ENCODE peak calls at places on chromosomes 4 and X, in four cellular contexts. Q is SK-N-SH, V is suprapubic skin, C is transverse colon. L is an unnamed sample.

GRCh38 chrX:70769659-70770232 is 138.8 kb downstream of the TEX11 start:
- DNase-seq in Q (peak; percentile 8), V (no peak), C (no peak), L (no peak)

GRCh38 chr4:74397748-74398426 is 32.9 kb downstream of the EREG start:
- DNase-seq in Q (no peak), V (no peak), C (no peak), L (no peak)

GRCh38 chrX:15929231-15929630 is 74.6 kb upstream of the AP1S2 start:
- DNase-seq in Q (no peak), V (no peak), C (no peak), L (no peak)

GRCh38 chr4:53573696-53574095 is 17.6 kb downstream of the LNX1 start:
- DNase-seq in Q (no peak), V (no peak), C (no peak), L (no peak)

GRCh38 chr4:118865091-118865708 is 23.5 kb upstream of the SYNPO2 start:
- DNase-seq in Q (peak; percentile 62), V (no peak), C (peak; percentile 20), L (no peak)

GRCh38 chr4:145773581-145774234 is 93.8 kb downstream of the C4orf51 start:
- DNase-seq in Q (no peak), V (no peak), C (peak; percentile 15), L (peak; percentile 90)

GRCh38 chrX:80388206-80388605 is 32.0 kb upstream of the TENT5D start:
- DNase-seq in Q (no peak), V (no peak), C (no peak), L (no peak)

GRCh38 chr4:47913858-47914218 is 545 bp downstream of the NFXL1 start:
- DNase-seq in Q (no peak), V (peak; percentile 79), C (peak; percentile 50), L (peak; percentile 69)

GRCh38 chr4:179307297-179308136 is 1865.3 kb upstream of the AGA start:
- DNase-seq in Q (peak; percentile 34), V (no peak), C (peak; percentile 16), L (no peak)

GRCh38 chr4:48967101-48967500 is 19.0 kb upstream of the CWH43 start:
- DNase-seq in Q (no peak), V (no peak), C (no peak), L (no peak)

GRCh38 chr4:33395731-33396485 is 2675.7 kb downstream of the PCDH7 start:
- DNase-seq in Q (no peak), V (no peak), C (no peak), L (no peak)

GRCh38 chr4:110533940-110534339 is 58.0 kb downstream of the ENPEP start:
- DNase-seq in Q (no peak), V (no peak), C (no peak), L (no peak)

GRCh38 chrX:155056877-155057792 is 13.8 kb downstream of the CMC4 start:
- DNase-seq in Q (peak; percentile 69), V (no peak), C (peak; percentile 73), L (peak; percentile 81)

GRCh38 chrX:72526534-72527508 is 45.8 kb downstream of the HDAC8 start:
- DNase-seq in Q (no peak), V (no peak), C (no peak), L (no peak)

GRCh38 chrX:107669885-107670628 is 41.7 kb downstream of the PRPS1 start:
- DNase-seq in Q (no peak), V (no peak), C (no peak), L (no peak)

GRCh38 chr4:2041234-2042130 is 17.6 kb upstream of the NAT8L start:
- DNase-seq in Q (peak; percentile 98), V (peak; percentile 86), C (peak; percentile 86), L (peak; percentile 82)

GRCh38 chr4:89303177-89303576 is 4.4 kb downstream of the GPRIN3 start:
- DNase-seq in Q (no peak), V (no peak), C (peak; percentile 52), L (no peak)

DNA sequence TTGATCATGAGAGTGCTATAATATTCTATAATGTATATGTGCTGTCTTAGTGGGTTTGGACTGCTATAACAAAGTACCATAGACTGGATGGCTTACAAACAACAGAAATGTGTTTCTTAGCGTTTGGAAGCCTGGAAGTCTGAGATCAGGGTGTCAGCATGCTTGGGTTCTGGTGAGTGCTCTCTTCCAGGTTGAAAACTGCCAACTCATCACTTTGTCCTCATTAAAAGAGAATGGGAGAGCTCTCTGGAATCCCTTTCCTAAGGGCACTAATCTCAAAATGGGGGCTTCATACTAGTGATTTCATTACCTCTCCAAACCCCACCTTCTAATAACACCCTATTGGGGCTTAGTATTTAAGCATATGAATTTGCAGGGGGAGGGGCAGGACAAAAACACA is 33.5 kb upstream of the KCNIP4 start:
- DNase-seq in Q (no peak), V (no peak), C (no peak), L (no peak)
- TF ChIP-seq EP300 in Q (no peak), V (no peak), C (no peak), L (no peak)

GRCh38 chrX:97622111-97622510 is 738.4 kb downstream of the RPA4 start:
- DNase-seq in Q (no peak), V (no peak), C (no peak), L (no peak)

GRCh38 chrX:97616883-97617510 is 733.3 kb downstream of the RPA4 start:
- DNase-seq in Q (no peak), V (no peak), C (no peak), L (no peak)
- TF ChIP-seq POLR2AphosphoS5 in Q (no peak), V (no peak), C (no peak), L (no peak)

DNA sequence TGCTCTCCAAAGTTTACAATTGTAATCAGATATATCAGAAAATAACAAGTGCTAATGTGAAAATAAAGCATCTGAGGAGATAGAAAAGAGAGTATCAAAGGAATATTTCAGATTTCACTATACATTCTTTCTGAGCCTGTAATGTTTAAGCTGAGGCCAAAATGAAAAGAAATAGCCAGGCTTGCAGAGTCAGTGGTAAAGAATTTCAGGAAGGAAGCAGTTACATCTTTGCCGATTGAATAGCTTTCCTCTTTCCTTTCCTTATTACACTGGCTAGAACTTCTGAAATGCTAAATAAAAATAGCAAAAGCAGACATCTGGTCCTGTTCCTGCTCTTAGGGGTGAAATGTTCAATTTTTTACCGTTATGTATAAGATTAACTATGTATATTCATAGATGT is 1441.6 kb upstream of the PCDH7 start:
- DNase-seq in Q (no peak), V (no peak), C (no peak), L (no peak)
- H3K9me3 ChIP-seq in Q (no peaks in the 10 kb centered on the region), V (no peaks in the 10 kb centered on the region), C (no peaks in the 10 kb centered on the region), L (no peaks in the 10 kb centered on the region)

GRCh38 chrX:149570668-149571067 is 16.6 kb downstream of the MAGEA9B start:
- DNase-seq in Q (no peak), V (no peak), C (no peak), L (no peak)

GRCh38 chrX:149567621-149568417 is 18.1 kb upstream of the HSFX3 start:
- DNase-seq in Q (no peak), V (no peak), C (no peak), L (no peak)

GRCh38 chrX:149571770-149572169 is 15.5 kb downstream of the MAGEA9B start:
- DNase-seq in Q (no peak), V (no peak), C (peak; percentile 18), L (no peak)

GRCh38 chrX:149568701-149569296 is 18.5 kb downstream of the MAGEA9B start:
- DNase-seq in Q (no peak), V (no peak), C (no peak), L (no peak)

GRCh38 chrX:149569770-149570169 is 17.5 kb downstream of the MAGEA9B start:
- DNase-seq in Q (no peak), V (no peak), C (no peak), L (no peak)
- TF ChIP-seq EP300 in Q (no peak), V (no peak), C (no peak), L (no peak)

GRCh38 chr4:23930750-23931488 is 41.1 kb upstream of the PPARGC1A start:
- DNase-seq in Q (peak; percentile 42), V (peak; percentile 90), C (peak; percentile 34), L (peak; percentile 64)
- TF ChIP-seq POLR2AphosphoS5 in Q (no peak), V (no peak), C (no peak), L (no peak)

GRCh38 chrX:151982217-151982616 is 7.7 kb upstream of the GABRE start:
- DNase-seq in Q (no peak), V (no peak), C (no peak), L (no peak)

GRCh38 chrX:151983186-151983585 is 8.7 kb upstream of the GABRE start:
- DNase-seq in Q (no peak), V (no peak), C (no peak), L (no peak)

GRCh38 chrX:151977923-151978322 is 3.4 kb upstream of the GABRE start:
- DNase-seq in Q (no peak), V (no peak), C (no peak), L (no peak)

GRCh38 chrX:151984328-151984727 is 9.9 kb upstream of the GABRE start:
- DNase-seq in Q (no peak), V (no peak), C (no peak), L (no peak)

GRCh38 chrX:151981129-151981528 is 6.7 kb upstream of the GABRE start:
- DNase-seq in Q (no peak), V (no peak), C (no peak), L (no peak)
- H3K9me3 ChIP-seq in Q (no peaks in the 10 kb centered on the region), V (no peaks in the 10 kb centered on the region), C (no peaks in the 10 kb centered on the region), L (no peaks in the 10 kb centered on the region)

DNA sequence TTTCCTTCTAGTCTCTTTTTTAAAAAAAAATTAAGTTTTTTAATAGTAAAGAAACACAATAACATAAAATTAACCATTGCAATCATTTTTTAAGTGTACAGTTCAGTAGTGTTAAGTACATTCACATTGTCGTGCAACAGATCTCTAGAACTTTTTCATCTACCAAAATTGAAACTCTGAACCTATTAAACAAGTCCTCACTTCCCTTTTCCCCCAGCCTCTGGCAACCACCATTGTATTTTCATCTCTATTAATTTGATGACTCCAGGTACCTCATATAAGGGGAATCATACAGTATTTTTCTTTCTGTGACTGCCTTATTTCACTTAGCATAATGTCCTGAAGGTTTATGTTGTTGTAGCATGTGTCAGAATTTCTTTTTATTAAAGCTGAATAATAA is 31.8 kb downstream of the MSL3 start:
- DNase-seq in Q (no peak), V (no peak), C (no peak), L (no peak)
- TF ChIP-seq EP300 in Q (no peak), V (no peak), C (no peak), L (no peak)

GRCh38 chr4:168831919-168832745 is 177.9 kb downstream of the CBR4 start:
- DNase-seq in Q (peak; percentile 86), V (peak; percentile 93), C (peak; percentile 85), L (peak; percentile 96)

GRCh38 chr4:168832746-168833575 is 177.1 kb downstream of the CBR4 start:
- DNase-seq in Q (peak; percentile 84), V (peak; percentile 83), C (peak; percentile 19), L (peak; percentile 81)

GRCh38 chr4:168836482-168836881 is 173.6 kb downstream of the CBR4 start:
- DNase-seq in Q (no peak), V (no peak), C (no peak), L (no peak)

GRCh38 chr4:168837922-168838321 is 172.1 kb downstream of the CBR4 start:
- DNase-seq in Q (no peak), V (no peak), C (no peak), L (no peak)

DNA sequence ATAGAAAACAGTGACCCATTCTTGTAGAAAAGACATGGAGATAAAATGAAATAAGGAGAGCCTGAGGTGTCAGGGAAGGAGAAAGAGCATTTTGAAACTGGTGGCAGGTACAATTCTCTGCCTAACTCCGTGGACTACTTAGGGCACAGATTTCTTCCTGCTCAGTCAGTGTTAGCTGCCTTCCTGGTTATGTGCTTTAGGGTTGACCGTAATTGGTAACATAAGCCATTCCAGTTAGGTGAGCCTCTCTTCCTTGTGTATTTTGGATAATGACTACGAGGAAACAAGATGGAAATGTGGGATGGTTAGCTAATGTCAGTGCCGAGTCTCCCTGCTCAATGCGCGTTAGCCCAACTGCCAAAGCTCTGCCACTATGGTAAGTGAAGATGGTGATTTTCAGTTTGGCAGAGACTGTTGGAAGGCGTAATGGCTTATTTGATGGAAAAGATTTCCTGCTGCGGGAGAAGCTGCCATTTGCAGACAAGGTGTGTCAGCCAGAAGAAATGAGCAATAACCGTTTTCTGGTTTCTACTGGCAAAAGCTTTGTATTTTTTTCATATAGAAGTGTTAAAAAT is 174.1 kb downstream of the CBR4 start:
- DNase-seq in Q (no peak), V (no peak), C (no peak), L (no peak)
- TF ChIP-seq POLR2AphosphoS5 in Q (no peak), V (no peak), C (no peak), L (peak; percentile 31)

L was measured in sigmoid colon.